ENCODE peak calls at places on chromosomes 11 and 22, in six cellular contexts. One of them, this sample, is unnamed.

GRCh38 chr11:39365809-39366436 is 2093.5 kb downstream of the LRRC4C start:
- DNase-seq in neuronal stem cell: peak; percentile 5
- DNase-seq in IMR-90: no peak
- DNase-seq in psoas muscle: no peak
- DNase-seq in stomach: no peak
- DNase-seq in effector memory CD4-positive, alpha-beta T cell: no peak
- DNase-seq in this sample: no peak

GRCh38 chr11:100929377-100929776 is 200.2 kb downstream of the PGR start:
- DNase-seq in effector memory CD4-positive, alpha-beta T cell: no peak
- DNase-seq in stomach: no peak
- DNase-seq in neuronal stem cell: no peak
- DNase-seq in psoas muscle: no peak
- DNase-seq in IMR-90: peak; percentile 81
- DNase-seq in this sample: no peak

GRCh38 chr11:69939551-69940245 is 120.5 kb upstream of the FGF3 start:
- DNase-seq in effector memory CD4-positive, alpha-beta T cell: no peak
- DNase-seq in neuronal stem cell: no peak
- DNase-seq in psoas muscle: peak; percentile 66
- DNase-seq in IMR-90: peak; percentile 77
- DNase-seq in stomach: peak; percentile 42
- DNase-seq in this sample: peak; percentile 89

GRCh38 chr11:66912361-66912760 is 45.8 kb downstream of the PC start:
- DNase-seq in effector memory CD4-positive, alpha-beta T cell: no peak
- DNase-seq in psoas muscle: no peak
- DNase-seq in IMR-90: no peak
- DNase-seq in neuronal stem cell: no peak
- DNase-seq in stomach: no peak
- DNase-seq in this sample: no peak

GRCh38 chr11:9530901-9531625 is 42.4 kb upstream of the WEE1 start:
- DNase-seq in stomach: no peak
- DNase-seq in psoas muscle: no peak
- DNase-seq in neuronal stem cell: no peak
- DNase-seq in IMR-90: no peak
- DNase-seq in effector memory CD4-positive, alpha-beta T cell: no peak
- DNase-seq in this sample: no peak

GRCh38 chr11:130469181-130469580 is 20.7 kb downstream of the ADAMTS15 start:
- DNase-seq in neuronal stem cell: no peak
- DNase-seq in psoas muscle: no peak
- DNase-seq in effector memory CD4-positive, alpha-beta T cell: no peak
- DNase-seq in IMR-90: no peak
- DNase-seq in stomach: no peak
- DNase-seq in this sample: peak; percentile 51

GRCh38 chr11:26905368-26905767 is 88.5 kb upstream of the FIBIN start:
- DNase-seq in stomach: no peak
- DNase-seq in neuronal stem cell: no peak
- DNase-seq in IMR-90: peak; percentile 4
- DNase-seq in effector memory CD4-positive, alpha-beta T cell: no peak
- DNase-seq in psoas muscle: no peak
- DNase-seq in this sample: no peak

GRCh38 chr22:48261048-48261621 is 1498.7 kb downstream of the TBC1D22A start:
- DNase-seq in IMR-90: no peak
- DNase-seq in effector memory CD4-positive, alpha-beta T cell: no peak
- DNase-seq in stomach: no peak
- DNase-seq in neuronal stem cell: no peak
- DNase-seq in psoas muscle: no peak
- DNase-seq in this sample: no peak

GRCh38 chr11:82869657-82870056 is 30.6 kb downstream of the PRCP start:
- DNase-seq in psoas muscle: no peak
- DNase-seq in effector memory CD4-positive, alpha-beta T cell: no peak
- DNase-seq in neuronal stem cell: no peak
- DNase-seq in IMR-90: no peak
- DNase-seq in stomach: no peak
- DNase-seq in this sample: peak; percentile 47

GRCh38 chr11:15663778-15664218 is 549.1 kb downstream of the INSC start:
- DNase-seq in effector memory CD4-positive, alpha-beta T cell: no peak
- DNase-seq in IMR-90: no peak
- DNase-seq in neuronal stem cell: peak; percentile 61
- DNase-seq in stomach: no peak
- DNase-seq in psoas muscle: peak; percentile 68
- DNase-seq in this sample: no peak

GRCh38 chr11:17012712-17013547 is 1.3 kb downstream of the PLEKHA7 start:
- DNase-seq in IMR-90: peak; percentile 52
- DNase-seq in psoas muscle: peak; percentile 52
- DNase-seq in effector memory CD4-positive, alpha-beta T cell: no peak
- DNase-seq in neuronal stem cell: peak; percentile 57
- DNase-seq in stomach: peak; percentile 78
- DNase-seq in this sample: peak; percentile 75

GRCh38 chr11:36070215-36070976 is 126.5 kb downstream of the LDLRAD3 start:
- DNase-seq in psoas muscle: no peak
- DNase-seq in neuronal stem cell: no peak
- DNase-seq in effector memory CD4-positive, alpha-beta T cell: no peak
- DNase-seq in IMR-90: no peak
- DNase-seq in stomach: no peak
- DNase-seq in this sample: no peak

GRCh38 chr11:130915556-130916237 is 582 bp downstream of the SNX19 start:
- DNase-seq in IMR-90: no peak
- DNase-seq in neuronal stem cell: no peak
- DNase-seq in effector memory CD4-positive, alpha-beta T cell: no peak
- DNase-seq in psoas muscle: peak; percentile 50
- DNase-seq in stomach: no peak
- DNase-seq in this sample: no peak

GRCh38 chr11:129317564-129317963 is 58.1 kb upstream of the BARX2 start:
- DNase-seq in neuronal stem cell: no peak
- DNase-seq in effector memory CD4-positive, alpha-beta T cell: no peak
- DNase-seq in IMR-90: no peak
- DNase-seq in stomach: no peak
- DNase-seq in psoas muscle: no peak
- DNase-seq in this sample: no peak

GRCh38 chr11:122634507-122634906 is 21.0 kb upstream of the UBASH3B start:
- DNase-seq in IMR-90: peak; percentile 64
- DNase-seq in psoas muscle: peak; percentile 69
- DNase-seq in stomach: peak; percentile 26
- DNase-seq in neuronal stem cell: no peak
- DNase-seq in effector memory CD4-positive, alpha-beta T cell: no peak
- DNase-seq in this sample: no peak

GRCh38 chr22:48492371-48493320 is 1335.0 kb downstream of the BRD1 start:
- DNase-seq in IMR-90: peak; percentile 57
- DNase-seq in psoas muscle: peak; percentile 66
- DNase-seq in stomach: peak; percentile 43
- DNase-seq in effector memory CD4-positive, alpha-beta T cell: no peak
- DNase-seq in neuronal stem cell: peak; percentile 67
- DNase-seq in this sample: peak; percentile 57

GRCh38 chr11:125128450-125128849 is 17.0 kb upstream of the TMEM218 start:
- DNase-seq in effector memory CD4-positive, alpha-beta T cell: no peak
- DNase-seq in stomach: no peak
- DNase-seq in psoas muscle: no peak
- DNase-seq in IMR-90: peak; percentile 93
- DNase-seq in neuronal stem cell: no peak
- DNase-seq in this sample: no peak

GRCh38 chr11:114315749-114316368 is 19.7 kb downstream of the NNMT start:
- DNase-seq in psoas muscle: no peak
- DNase-seq in neuronal stem cell: no peak
- DNase-seq in stomach: peak; percentile 60
- DNase-seq in IMR-90: no peak
- DNase-seq in effector memory CD4-positive, alpha-beta T cell: no peak
- DNase-seq in this sample: no peak

GRCh38 chr11:58316142-58316541 is 42.7 kb downstream of the OR5B17 start:
- DNase-seq in psoas muscle: no peak
- DNase-seq in IMR-90: peak; percentile 80
- DNase-seq in stomach: no peak
- DNase-seq in effector memory CD4-positive, alpha-beta T cell: no peak
- DNase-seq in neuronal stem cell: no peak
- DNase-seq in this sample: no peak

GRCh38 chr22:43014062-43014875 is 680 bp downstream of the PACSIN2 start:
- DNase-seq in stomach: peak; percentile 47
- DNase-seq in psoas muscle: peak; percentile 74
- DNase-seq in neuronal stem cell: peak; percentile 54
- DNase-seq in effector memory CD4-positive, alpha-beta T cell: peak; percentile 43
- DNase-seq in IMR-90: no peak
- DNase-seq in this sample: no peak

GRCh38 chr11:93652161-93652597 is 9.3 kb upstream of the CEP295 start:
- DNase-seq in IMR-90: peak; percentile 44
- DNase-seq in stomach: no peak
- DNase-seq in neuronal stem cell: peak; percentile 41
- DNase-seq in effector memory CD4-positive, alpha-beta T cell: no peak
- DNase-seq in psoas muscle: no peak
- DNase-seq in this sample: no peak

GRCh38 chr11:72005347-72006260 is 6.9 kb downstream of the IL18BP start:
- DNase-seq in IMR-90: no peak
- DNase-seq in neuronal stem cell: no peak
- DNase-seq in stomach: no peak
- DNase-seq in psoas muscle: no peak
- DNase-seq in effector memory CD4-positive, alpha-beta T cell: no peak
- DNase-seq in this sample: no peak

GRCh38 chr11:122754553-122755322 is 83.6 kb upstream of the CRTAM start:
- DNase-seq in effector memory CD4-positive, alpha-beta T cell: peak; percentile 7
- DNase-seq in neuronal stem cell: no peak
- DNase-seq in IMR-90: no peak
- DNase-seq in psoas muscle: no peak
- DNase-seq in stomach: no peak
- DNase-seq in this sample: no peak

GRCh38 chr22:19232620-19233019 is 54.1 kb upstream of the SLC25A1 start:
- DNase-seq in stomach: no peak
- DNase-seq in effector memory CD4-positive, alpha-beta T cell: no peak
- DNase-seq in psoas muscle: no peak
- DNase-seq in IMR-90: no peak
- DNase-seq in neuronal stem cell: no peak
- DNase-seq in this sample: no peak
- H3K4me3 ChIP-seq in stomach: no peak overlapping the region
- H3K4me3 ChIP-seq in effector memory CD4-positive, alpha-beta T cell: no peak overlapping the region
- H3K4me3 ChIP-seq in psoas muscle: no peak overlapping the region
- H3K4me3 ChIP-seq in IMR-90: no peak overlapping the region
- H3K4me3 ChIP-seq in neuronal stem cell: no peak overlapping the region
- H3K4me3 ChIP-seq in this sample: no peak overlapping the region

GRCh38 chr11:8247312-8247711 is 16.4 kb downstream of the LMO1 start:
- DNase-seq in psoas muscle: peak; percentile 77
- DNase-seq in neuronal stem cell: no peak
- DNase-seq in effector memory CD4-positive, alpha-beta T cell: no peak
- DNase-seq in IMR-90: no peak
- DNase-seq in stomach: peak; percentile 53
- DNase-seq in this sample: no peak

GRCh38 chr11:8250446-8250845 is 13.2 kb downstream of the LMO1 start:
- DNase-seq in stomach: no peak
- DNase-seq in neuronal stem cell: no peak
- DNase-seq in psoas muscle: peak; percentile 62
- DNase-seq in effector memory CD4-positive, alpha-beta T cell: no peak
- DNase-seq in IMR-90: no peak
- DNase-seq in this sample: peak; percentile 47

GRCh38 chr11:8250981-8251620 is 12.6 kb downstream of the LMO1 start:
- DNase-seq in neuronal stem cell: no peak
- DNase-seq in effector memory CD4-positive, alpha-beta T cell: no peak
- DNase-seq in IMR-90: no peak
- DNase-seq in stomach: no peak
- DNase-seq in psoas muscle: peak; percentile 35
- DNase-seq in this sample: peak; percentile 54

GRCh38 chr11:8248786-8249185 is 14.9 kb downstream of the LMO1 start:
- DNase-seq in stomach: no peak
- DNase-seq in neuronal stem cell: no peak
- DNase-seq in effector memory CD4-positive, alpha-beta T cell: no peak
- DNase-seq in psoas muscle: peak; percentile 23
- DNase-seq in IMR-90: no peak
- DNase-seq in this sample: peak; percentile 33

DNA sequence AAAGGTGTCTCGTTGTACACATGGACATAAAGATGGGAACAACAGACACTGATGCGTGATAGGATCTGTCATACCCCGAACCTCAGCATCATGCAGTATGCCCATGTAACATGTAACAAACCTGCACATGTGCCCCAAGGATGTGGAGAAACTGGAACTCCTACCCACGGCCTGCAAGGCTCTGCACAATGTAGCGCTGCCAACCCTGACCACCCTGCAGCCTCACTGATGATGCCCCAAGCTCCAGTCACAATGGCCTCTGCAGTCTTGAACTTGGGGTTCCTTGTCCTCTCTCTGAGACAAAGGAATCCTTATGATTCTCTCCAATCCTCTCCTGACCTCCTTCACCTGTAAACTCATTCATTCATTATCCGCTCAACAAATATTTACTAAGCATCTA is 14.2 kb downstream of the LMO1 start:
- DNase-seq in neuronal stem cell: no peak
- DNase-seq in psoas muscle: peak; percentile 23
- DNase-seq in effector memory CD4-positive, alpha-beta T cell: no peak
- DNase-seq in IMR-90: no peak
- DNase-seq in stomach: no peak
- DNase-seq in this sample: no peak
- H3K36me3 ChIP-seq in neuronal stem cell: no peaks in the 10 kb centered on the region
- H3K36me3 ChIP-seq in psoas muscle: no peaks in the 10 kb centered on the region
- H3K36me3 ChIP-seq in effector memory CD4-positive, alpha-beta T cell: no peaks in the 10 kb centered on the region
- H3K36me3 ChIP-seq in IMR-90: no peaks in the 10 kb centered on the region
- H3K36me3 ChIP-seq in stomach: no peaks in the 10 kb centered on the region
- H3K36me3 ChIP-seq in this sample: no peaks in the 10 kb centered on the region

DNA sequence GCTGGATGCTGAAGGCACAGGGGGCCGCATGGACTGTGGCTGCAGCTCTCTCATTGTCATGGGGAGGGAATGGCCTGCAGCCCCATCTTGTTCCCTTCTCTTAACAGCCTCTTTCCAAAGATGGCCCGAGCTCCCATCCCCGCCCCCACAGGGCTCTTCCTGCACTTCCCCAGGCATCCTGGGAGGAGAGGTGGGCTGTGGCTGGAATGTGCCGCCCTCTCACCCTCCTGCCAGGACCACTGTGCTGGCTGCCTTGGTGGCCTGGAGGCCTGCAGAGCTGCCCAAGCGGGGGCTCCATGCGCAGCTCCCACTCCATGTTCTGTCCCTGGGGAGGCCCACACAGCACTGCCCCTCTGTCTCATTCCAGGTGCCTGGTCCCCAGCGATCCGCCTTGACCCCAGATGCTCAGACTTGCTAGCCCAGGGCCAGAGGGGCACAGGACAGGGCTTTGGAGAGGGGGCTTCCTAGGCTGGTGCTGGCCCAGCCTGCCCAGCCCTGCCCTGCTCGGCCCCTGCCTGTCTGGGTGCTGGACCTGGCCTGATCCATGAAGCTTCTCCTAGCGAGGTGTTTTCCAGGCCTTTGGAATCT is 56.6 kb downstream of the RTN4R start:
- DNase-seq in effector memory CD4-positive, alpha-beta T cell: no peak
- DNase-seq in neuronal stem cell: no peak
- DNase-seq in IMR-90: no peak
- DNase-seq in stomach: no peak
- DNase-seq in psoas muscle: no peak
- DNase-seq in this sample: no peak
- H3K4me1 ChIP-seq in effector memory CD4-positive, alpha-beta T cell: peaks cover 11% of the 10 kb centered on the region
- H3K4me1 ChIP-seq in neuronal stem cell: peaks cover 6% of the 10 kb centered on the region
- H3K4me1 ChIP-seq in IMR-90: peaks cover 5% of the 10 kb centered on the region
- H3K4me1 ChIP-seq in stomach: peaks cover 57% of the 10 kb centered on the region
- H3K4me1 ChIP-seq in psoas muscle: no peaks in the 10 kb centered on the region
- H3K4me1 ChIP-seq in this sample: peaks cover 31% of the 10 kb centered on the region

DNA sequence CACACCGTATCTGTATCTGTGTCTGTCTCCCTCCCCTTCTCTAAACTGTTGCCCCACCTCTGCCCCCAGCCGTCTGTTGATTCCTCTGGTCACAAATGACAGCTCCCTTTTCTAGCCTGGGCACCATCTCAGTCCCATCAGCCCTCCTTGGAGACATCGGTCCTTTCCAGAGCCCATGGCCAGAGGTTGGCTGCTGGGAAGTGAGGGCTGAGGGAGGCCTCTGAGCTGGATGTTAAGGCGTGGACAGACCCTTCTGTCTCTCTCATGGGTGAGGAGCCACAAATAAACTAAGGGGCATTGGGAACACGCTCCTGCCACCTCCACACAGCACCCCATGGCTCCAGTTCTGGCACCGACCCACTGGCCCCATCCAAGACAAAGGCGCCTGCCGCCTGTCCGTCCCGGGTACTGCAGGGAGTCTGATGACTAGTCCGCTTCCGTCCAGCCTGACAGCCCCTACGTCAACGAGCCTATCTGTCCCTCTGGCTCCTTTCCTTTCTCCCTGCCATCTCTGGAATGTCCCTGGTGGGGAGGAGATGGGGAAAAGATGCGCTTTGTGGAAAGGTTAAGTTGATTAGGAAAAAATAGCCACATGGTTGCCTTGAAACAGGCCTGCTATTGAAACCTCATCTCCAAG is 10.5 kb downstream of the PDGFB start:
- DNase-seq in effector memory CD4-positive, alpha-beta T cell: no peak
- DNase-seq in stomach: no peak
- DNase-seq in neuronal stem cell: peak; percentile 63
- DNase-seq in IMR-90: no peak
- DNase-seq in psoas muscle: peak; percentile 90
- DNase-seq in this sample: no peak
- H3K4me3 ChIP-seq in effector memory CD4-positive, alpha-beta T cell: no peak overlapping the region
- H3K4me3 ChIP-seq in stomach: no peak overlapping the region
- H3K4me3 ChIP-seq in neuronal stem cell: peak overlapping the region; percentile 25
- H3K4me3 ChIP-seq in IMR-90: no peak overlapping the region
- H3K4me3 ChIP-seq in psoas muscle: peak overlapping the region; percentile 38
- H3K4me3 ChIP-seq in this sample: no peak overlapping the region